ENCODE peak calls at places on chromosomes 2 and 18, in five cellular contexts. One of them, this sample, is unnamed.

GRCh38 chr2:239035361-239035814 is 187.5 kb downstream of the TWIST2 start:
- DNase-seq in EH: peak
- DNase-seq in activated CD4-positive, alpha-beta T cell treated with anti-CD3 and anti-CD28 coated beads, Interleukin-2, amount 50 U/mL, for 1 hour: peak
- DNase-seq in GM06990: no peak
- DNase-seq in T-helper 2 cell: peak
- DNase-seq in this sample: peak

GRCh38 chr2:23239374-23239773 is 145.6 kb upstream of the KLHL29 start:
- DNase-seq in EH: no peak
- DNase-seq in activated CD4-positive, alpha-beta T cell treated with anti-CD3 and anti-CD28 coated beads, Interleukin-2, amount 50 U/mL, for 1 hour: no peak
- DNase-seq in GM06990: no peak
- DNase-seq in T-helper 2 cell: no peak
- DNase-seq in this sample: no peak

GRCh38 chr2:230172852-230173251 is 46.9 kb downstream of the SP110 start:
- DNase-seq in EH: no peak
- DNase-seq in activated CD4-positive, alpha-beta T cell treated with anti-CD3 and anti-CD28 coated beads, Interleukin-2, amount 50 U/mL, for 1 hour: no peak
- DNase-seq in GM06990: no peak
- DNase-seq in T-helper 2 cell: no peak
- DNase-seq in this sample: no peak

GRCh38 chr2:188576006-188576405 is 284.3 kb downstream of the GULP1 start:
- DNase-seq in EH: no peak
- DNase-seq in activated CD4-positive, alpha-beta T cell treated with anti-CD3 and anti-CD28 coated beads, Interleukin-2, amount 50 U/mL, for 1 hour: no peak
- DNase-seq in GM06990: no peak
- DNase-seq in T-helper 2 cell: no peak
- DNase-seq in this sample: no peak

GRCh38 chr18:54949588-54949987 is 9.7 kb downstream of the CCDC68 start:
- DNase-seq in EH: no peak
- DNase-seq in activated CD4-positive, alpha-beta T cell treated with anti-CD3 and anti-CD28 coated beads, Interleukin-2, amount 50 U/mL, for 1 hour: no peak
- DNase-seq in GM06990: no peak
- DNase-seq in T-helper 2 cell: no peak
- DNase-seq in this sample: no peak

GRCh38 chr2:84925336-84925723 is 19.9 kb downstream of the TMSB10 start:
- DNase-seq in EH: no peak
- DNase-seq in activated CD4-positive, alpha-beta T cell treated with anti-CD3 and anti-CD28 coated beads, Interleukin-2, amount 50 U/mL, for 1 hour: no peak
- DNase-seq in GM06990: no peak
- DNase-seq in T-helper 2 cell: no peak
- DNase-seq in this sample: no peak

GRCh38 chr2:20617892-20618467 is 32.9 kb downstream of the HS1BP3 start:
- DNase-seq in EH: peak
- DNase-seq in activated CD4-positive, alpha-beta T cell treated with anti-CD3 and anti-CD28 coated beads, Interleukin-2, amount 50 U/mL, for 1 hour: no peak
- DNase-seq in GM06990: no peak
- DNase-seq in T-helper 2 cell: no peak
- DNase-seq in this sample: no peak

GRCh38 chr18:59056706-59057492 is 82.8 kb upstream of the SEC11C start:
- DNase-seq in EH: peak
- DNase-seq in activated CD4-positive, alpha-beta T cell treated with anti-CD3 and anti-CD28 coated beads, Interleukin-2, amount 50 U/mL, for 1 hour: peak
- DNase-seq in GM06990: peak
- DNase-seq in T-helper 2 cell: no peak
- DNase-seq in this sample: peak

GRCh38 chr2:230956827-230957755 is 32.0 kb upstream of the GPR55 start:
- DNase-seq in EH: peak
- DNase-seq in activated CD4-positive, alpha-beta T cell treated with anti-CD3 and anti-CD28 coated beads, Interleukin-2, amount 50 U/mL, for 1 hour: peak
- DNase-seq in GM06990: peak
- DNase-seq in T-helper 2 cell: no peak
- DNase-seq in this sample: no peak

GRCh38 chr2:116132833-116133232 is 1681.7 kb upstream of the DDX18 start:
- DNase-seq in EH: no peak
- DNase-seq in activated CD4-positive, alpha-beta T cell treated with anti-CD3 and anti-CD28 coated beads, Interleukin-2, amount 50 U/mL, for 1 hour: no peak
- DNase-seq in GM06990: no peak
- DNase-seq in T-helper 2 cell: no peak
- DNase-seq in this sample: no peak

GRCh38 chr2:167749016-167749415 is 498.4 kb downstream of the STK39 start:
- DNase-seq in EH: no peak
- DNase-seq in activated CD4-positive, alpha-beta T cell treated with anti-CD3 and anti-CD28 coated beads, Interleukin-2, amount 50 U/mL, for 1 hour: no peak
- DNase-seq in GM06990: no peak
- DNase-seq in T-helper 2 cell: no peak
- DNase-seq in this sample: no peak

GRCh38 chr18:26192233-26192632 is 34.0 kb upstream of the TAF4B start:
- DNase-seq in EH: no peak
- DNase-seq in activated CD4-positive, alpha-beta T cell treated with anti-CD3 and anti-CD28 coated beads, Interleukin-2, amount 50 U/mL, for 1 hour: no peak
- DNase-seq in GM06990: no peak
- DNase-seq in T-helper 2 cell: no peak
- DNase-seq in this sample: no peak

GRCh38 chr2:215716971-215717370 is 281.1 kb upstream of the FN1 start:
- DNase-seq in EH: no peak
- DNase-seq in activated CD4-positive, alpha-beta T cell treated with anti-CD3 and anti-CD28 coated beads, Interleukin-2, amount 50 U/mL, for 1 hour: no peak
- DNase-seq in GM06990: no peak
- DNase-seq in T-helper 2 cell: no peak
- DNase-seq in this sample: no peak

This sample was measured in T-cell.